ENCODE peak calls at places on chromosomes 16 and 17, in eight cellular contexts. J is NCI-H1930; E is posterior vena cava; O is HCEC 1CT; F is stimulated activated CD4-positive, alpha-beta T cell treated with anti-CD3 and anti-CD28 coated beads, Interleukin-1b, Interleukin-23, amount 100 ng/mL, for 1 hour; C is epithelial cell of prostate; Y is smooth muscle cell of the brain vasculature; P is PC-3. X is an unnamed sample.

GRCh38 chr17:49247949-49248348 is 17.4 kb upstream of the PHOSPHO1 start:
- DNase-seq in Y (no peak), F (no peak), O (no peak), P (no peak), C (no peak), E (no peak), J (no peak), X (no peak)

GRCh38 chr16:20612551-20613470 is 36.6 kb upstream of the ACSM2B start:
- DNase-seq in J (no peak), C (no peak), F (no peak), O (no peak), Y (no peak), E (peak; percentile 90), P (no peak), X (no peak)

GRCh38 chr16:30741461-30741914 is 6.7 kb upstream of the PHKG2 start:
- DNase-seq in C (peak; percentile 100), E (peak; percentile 71), O (peak; percentile 76), J (no peak), P (peak; percentile 95), F (no peak), Y (no peak), X (no peak)

GRCh38 chr17:55607736-55608341 is 96.6 kb upstream of the SMIM36 start:
- DNase-seq in J (no peak), F (no peak), P (peak; percentile 97), E (no peak), O (peak; percentile 82), C (no peak), Y (no peak), X (no peak)

GRCh38 chr16:30829130-30830071 is 42.4 kb upstream of the ZNF629 start:
- DNase-seq in Y (no peak), P (no peak), C (no peak), O (no peak), E (no peak), F (no peak), J (no peak), X (no peak)

GRCh38 chr16:65910291-65910690 is 456.2 kb upstream of the CDH5 start:
- DNase-seq in J (no peak), O (no peak), P (no peak), C (no peak), Y (no peak), E (no peak), F (no peak), X (no peak)

GRCh38 chr17:65108152-65108551 is 29.0 kb upstream of the RGS9 start:
- DNase-seq in O (no peak), Y (no peak), C (no peak), P (no peak), F (no peak), J (no peak), E (no peak), X (no peak)

GRCh38 chr16:12097523-12098428 is 121.2 kb downstream of the SNX29 start:
- DNase-seq in P (peak; percentile 17), E (peak; percentile 76), Y (no peak), O (peak; percentile 75), J (no peak), F (no peak), C (peak; percentile 22), X (no peak)

GRCh38 chr16:49921106-49921505 is 65.2 kb upstream of the ZNF423 start:
- DNase-seq in P (no peak), J (no peak), E (peak; percentile 54), Y (no peak), F (no peak), O (no peak), C (no peak), X (no peak)

GRCh38 chr17:58176200-58176599 is 9.4 kb downstream of the OR4D2 start:
- DNase-seq in F (no peak), P (peak; percentile 31), J (no peak), E (no peak), C (no peak), O (no peak), Y (no peak), X (no peak)

GRCh38 chr17:33033176-33033575 is 41.5 kb downstream of the SPACA3 start:
- DNase-seq in C (no peak), O (no peak), E (no peak), J (no peak), P (no peak), Y (no peak), F (no peak), X (no peak)

GRCh38 chr17:42159796-42160551 is 5.2 kb upstream of the RAB5C start:
- DNase-seq in F (no peak), P (no peak), Y (no peak), O (no peak), E (no peak), J (no peak), C (no peak), X (no peak)

X was measured in activated gamma-delta T cell treated with anti-CD3 and anti-CD28 coated beads, Interleukin-2, amount 50 U/mL, for 16 hours.